ENCODE peak calls at places on chromosomes 6 and 20, in four cellular contexts. F is CD8-positive, alpha-beta memory T cell; V is EL; N is activated CD4-positive, alpha-beta T cell treated with anti-CD3 and anti-CD28 coated beads for 4 hours. E is an unnamed sample.

GRCh38 chr20:36461600-36462439 is 79.5 kb upstream of the MYL9 start:
- DNase-seq in N (peak), F (peak), V (peak), E (peak)

GRCh38 chr20:50333856-50334255 is 143.2 kb downstream of the CEBPB start:
- DNase-seq in F (no peak), N (no peak), V (no peak), E (peak)

GRCh38 chr20:14775778-14776177 is 438.4 kb upstream of the FLRT3 start:
- DNase-seq in V (peak), N (no peak), F (no peak), E (peak)

GRCh38 chr20:9454781-9455180 is 59.6 kb upstream of the LAMP5 start:
- DNase-seq in F (no peak), V (no peak), N (no peak), E (no peak)

GRCh38 chr6:75620387-75621304 is 19.0 kb downstream of the SENP6 start:
- DNase-seq in N (no peak), F (no peak), V (no peak), E (no peak)

GRCh38 chr20:41444821-41445220 is 78.2 kb upstream of the EMILIN3 start:
- DNase-seq in V (no peak), F (no peak), N (no peak), E (no peak)

GRCh38 chr6:129671442-129672344 is 38.3 kb downstream of the ARHGAP18 start:
- DNase-seq in F (peak), N (peak), V (peak), E (peak)

GRCh38 chr20:1297486-1297885 is 31.4 kb downstream of the SNPH start:
- DNase-seq in V (no peak), N (no peak), F (no peak), E (no peak)

GRCh38 chr20:57840066-57840465 is 130.3 kb upstream of the PMEPA1 start:
- DNase-seq in N (no peak), F (no peak), V (no peak), E (no peak)

GRCh38 chr6:51045548-51045947 is 226.9 kb downstream of the TFAP2B start:
- DNase-seq in N (no peak), F (no peak), V (no peak), E (no peak)

GRCh38 chr20:33070413-33071053 is 8.9 kb upstream of the BPIFB4 start:
- DNase-seq in N (no peak), V (no peak), F (no peak), E (no peak)

GRCh38 chr6:109327959-109328358 is 54.3 kb downstream of the CD164 start:
- DNase-seq in V (no peak), N (no peak), F (no peak), E (no peak)

GRCh38 chr6:80939936-80940335 is 812.5 kb downstream of the TENT5A start:
- DNase-seq in V (peak), F (no peak), N (no peak), E (no peak)

GRCh38 chr6:45479834-45480696 is 102.3 kb upstream of the SUPT3H start:
- DNase-seq in N (no peak), V (peak), F (no peak), E (peak)

GRCh38 chr20:63598479-63599395 is 24.7 kb upstream of the HELZ2 start:
- DNase-seq in V (no peak), F (no peak), N (no peak), E (no peak)

GRCh38 chr6:5851261-5851757 is 155.4 kb downstream of the NRN1 start:
- DNase-seq in N (peak), V (no peak), F (peak), E (peak)